ENCODE peak calls at places on chromosome 21, in four cellular contexts. Y, N, I and O are unnamed samples. For H3K4me1, the result is how much of the 10 kb centered on the place peaks cover.

GRCh38 chr21:28311776-28312175 is 680.9 kb downstream of the LTN1 start:
- DNase-seq in N (no peak), Y (no peak), I (no peak), O (no peak)

GRCh38 chr21:36478941-36479340 is 981 bp downstream of the CLDN14 start:
- DNase-seq in I (no peak), N (no peak), Y (peak), O (peak)

GRCh38 chr21:35696644-35697043 is 363.7 kb downstream of the SETD4 start:
- DNase-seq in Y (no peak), N (no peak), I (no peak), O (no peak)

GRCh38 chr21:25980710-25981109 is 189.9 kb downstream of the APP start:
- DNase-seq in I (no peak), N (no peak), Y (no peak), O (no peak)

GRCh38 chr21:35223480-35224156 is 174.5 kb upstream of the RUNX1 start:
- DNase-seq in Y (no peak), I (no peak), N (no peak), O (no peak)

GRCh38 chr21:38979271-38980196 is 173.8 kb downstream of the ETS2 start:
- DNase-seq in Y (peak), I (no peak), N (peak), O (no peak)

GRCh38 chr21:36156815-36157670 is at the start of gene DOP1B:
- DNase-seq in I (no peak), Y (no peak), N (no peak), O (peak)

GRCh38 chr21:46429754-46430681 is 28.7 kb upstream of the DIP2A start:
- DNase-seq in I (no peak), N (no peak), Y (no peak), O (no peak)

GRCh38 chr21:37324558-37324957 is 42.0 kb upstream of the DYRK1A start:
- DNase-seq in Y (no peak), N (no peak), I (no peak), O (no peak)

GRCh38 chr21:37767984-37768383 is 148.3 kb downstream of the KCNJ6 start:
- DNase-seq in Y (no peak), I (no peak), N (peak), O (no peak)

GRCh38 chr21:16079830-16080229 is 350.0 kb downstream of the USP25 start:
- DNase-seq in Y (no peak), I (no peak), N (peak), O (no peak)

GRCh38 chr21:21183092-21183491 is 184.9 kb downstream of the NCAM2 start:
- DNase-seq in N (peak), I (no peak), Y (no peak), O (no peak)

GRCh38 chr21:23131177-23131576 is 2133.0 kb downstream of the NCAM2 start:
- DNase-seq in I (no peak), Y (peak), N (no peak), O (no peak)

DNA sequence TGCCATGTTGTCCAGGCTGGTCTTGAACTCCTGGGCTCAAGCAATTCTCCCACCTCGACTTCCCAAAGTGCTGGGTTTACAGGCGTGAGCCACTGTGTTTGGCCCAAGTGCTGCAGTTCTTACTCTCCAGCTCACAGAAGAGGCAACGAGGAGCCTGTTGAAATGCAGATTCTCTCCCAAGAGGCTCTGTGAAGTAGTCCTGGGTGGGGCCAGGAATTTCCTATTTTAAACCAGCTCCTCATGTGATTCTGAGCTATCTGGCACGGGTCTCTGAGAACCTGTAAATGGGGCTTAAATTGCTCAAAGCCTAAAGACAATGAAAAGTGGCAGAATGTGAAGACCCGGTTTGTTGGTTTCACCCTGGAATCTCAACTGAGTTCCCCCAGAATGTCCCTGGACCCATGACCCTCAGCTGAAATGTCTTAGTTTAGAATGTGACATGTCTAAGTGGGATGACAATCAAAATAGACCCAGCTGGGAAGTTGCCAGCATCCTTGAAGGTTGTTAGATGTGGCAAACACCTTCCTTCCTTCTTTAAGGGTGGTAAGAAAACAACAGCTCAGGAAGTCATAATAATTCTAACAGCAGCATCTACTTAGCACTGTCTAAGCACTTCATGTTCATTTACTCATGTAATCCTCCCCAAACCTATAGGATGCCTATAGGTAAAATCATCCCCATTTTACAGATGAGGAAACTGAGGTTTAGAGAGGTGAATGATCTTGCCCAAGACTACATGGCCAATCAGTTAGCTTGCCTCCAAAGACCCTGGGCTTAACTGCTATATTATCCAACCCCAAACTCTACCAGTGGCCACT is 20.8 kb upstream of the ATP5PO start:
- DNase-seq in I (no peak), Y (no peak), N (no peak), O (no peak)
- H3K4me1 ChIP-seq in I (under half), Y (under half), N (under half), O (under half)

GRCh38 chr21:29939859-29940245 is at the start of gene GRIK1:
- DNase-seq in I (no peak), N (peak), Y (peak), O (peak)
- TF ChIP-seq EZH2 in I (no peak), N (no peak), Y (no peak), O (no peak)

GRCh38 chr21:45234906-45235305 is 52.8 kb downstream of the POFUT2 start:
- DNase-seq in I (no peak), N (no peak), Y (no peak), O (no peak)

GRCh38 chr21:45241357-45241756 is 46.3 kb downstream of the POFUT2 start:
- DNase-seq in N (no peak), Y (no peak), I (no peak), O (no peak)

GRCh38 chr21:45235488-45235887 is 52.2 kb downstream of the POFUT2 start:
- DNase-seq in Y (no peak), I (no peak), N (no peak), O (no peak)

GRCh38 chr21:45234127-45234526 is 53.6 kb downstream of the POFUT2 start:
- DNase-seq in N (no peak), I (no peak), Y (no peak), O (no peak)

GRCh38 chr21:45236481-45236880 is 51.2 kb downstream of the POFUT2 start:
- DNase-seq in I (no peak), Y (no peak), N (no peak), O (no peak)
- TF ChIP-seq CTCF in I (peak), Y (no peak), N (no peak), O (no peak)

GRCh38 chr21:45358261-45358670 is 46.7 kb upstream of the COL18A1 start:
- DNase-seq in Y (no peak), N (no peak), I (no peak), O (no peak)

GRCh38 chr21:45357436-45358260 is 47.3 kb upstream of the COL18A1 start:
- DNase-seq in I (no peak), Y (peak), N (peak), O (no peak)

GRCh38 chr21:45355573-45355972 is 49.4 kb upstream of the COL18A1 start:
- DNase-seq in I (no peak), N (no peak), Y (no peak), O (no peak)

GRCh38 chr21:45356251-45356650 is 48.7 kb upstream of the COL18A1 start:
- DNase-seq in Y (no peak), N (no peak), I (no peak), O (no peak)

GRCh38 chr21:45356653-45357435 is 48.1 kb upstream of the COL18A1 start:
- DNase-seq in Y (peak), I (no peak), N (no peak), O (no peak)
- H3K4me1 ChIP-seq in Y (half or more), I (under half), N (under half), O (under half)

GRCh38 chr21:43362306-43362927 is 64.5 kb downstream of the SIK1 start:
- DNase-seq in Y (peak), N (peak), I (no peak), O (peak)

GRCh38 chr21:43360441-43361126 is 66.3 kb downstream of the SIK1 start:
- DNase-seq in N (no peak), I (no peak), Y (no peak), O (no peak)

GRCh38 chr21:43361127-43361492 is 65.8 kb downstream of the SIK1 start:
- DNase-seq in I (no peak), Y (no peak), N (peak), O (no peak)

GRCh38 chr21:43362928-43363314 is 64.0 kb downstream of the SIK1 start:
- DNase-seq in Y (no peak), N (no peak), I (no peak), O (no peak)

GRCh38 chr21:43361493-43362296 is 65.2 kb downstream of the SIK1 start:
- DNase-seq in N (peak), Y (no peak), I (peak), O (no peak)
- TF ChIP-seq EZH2 in N (no peak), Y (no peak), I (no peak), O (no peak)